ENCODE peak calls at places on chromosomes 1 and 21, in five cellular contexts. K is ovary; Z is CD4-positive, alpha-beta T cell; G is iPS DF 6.9; E is psoas muscle. U is an unnamed sample.

GRCh38 chr1:232622378-232622777 is 7.6 kb downstream of the SIPA1L2 start:
- DNase-seq in K (no peak), Z (no peak), G (no peak), E (no peak), U (no peak)

GRCh38 chr1:212749924-212750535 is 41.5 kb downstream of the NSL1 start:
- DNase-seq in K (no peak), Z (no peak), G (peak; percentile 33), E (no peak), U (no peak)

GRCh38 chr1:186985889-186986491 is 157.2 kb downstream of the PLA2G4A start:
- DNase-seq in K (no peak), Z (no peak), G (peak; percentile 45), E (no peak), U (no peak)

GRCh38 chr1:36971832-36972231 is 62.5 kb downstream of the GRIK3 start:
- DNase-seq in K (no peak), Z (no peak), G (no peak), E (no peak), U (no peak)

GRCh38 chr1:228392111-228392936 is 14.3 kb downstream of the TRIM11 start:
- DNase-seq in K (no peak), Z (no peak), G (no peak), E (peak; percentile 25), U (no peak)

GRCh38 chr21:42157606-42158310 is 61.2 kb upstream of the ABCG1 start:
- DNase-seq in K (no peak), Z (no peak), G (no peak), E (no peak), U (no peak)

GRCh38 chr21:18877932-18878331 is 474.3 kb upstream of the TMPRSS15 start:
- DNase-seq in K (no peak), Z (no peak), G (no peak), E (no peak), U (no peak)

GRCh38 chr1:184433928-184434502 is 47.2 kb downstream of the C1orf21 start:
- DNase-seq in K (no peak), Z (no peak), G (no peak), E (no peak), U (no peak)

GRCh38 chr1:111454859-111455641 is 5.8 kb downstream of the ATP5PB start:
- DNase-seq in K (no peak), Z (no peak), G (no peak), E (no peak), U (no peak)

GRCh38 chr1:65658122-65658521 is 134.6 kb upstream of the PDE4B start:
- DNase-seq in K (no peak), Z (no peak), G (no peak), E (no peak), U (no peak)

GRCh38 chr1:22817462-22817861 is 106.8 kb downstream of the EPHB2 start:
- DNase-seq in K (no peak), Z (no peak), G (no peak), E (peak; percentile 16), U (no peak)

GRCh38 chr1:24151175-24151533 is 8.2 kb upstream of the IL22RA1 start:
- DNase-seq in K (no peak), Z (no peak), G (peak; percentile 87), E (no peak), U (no peak)

GRCh38 chr1:18735369-18735997 is 104.8 kb downstream of the PAX7 start:
- DNase-seq in K (no peak), Z (no peak), G (no peak), E (no peak), U (peak; percentile 68)

GRCh38 chr1:3369437-3370076 is 84.9 kb upstream of the ARHGEF16 start:
- DNase-seq in K (peak; percentile 52), Z (no peak), G (no peak), E (no peak), U (peak; percentile 89)

GRCh38 chr1:247906504-247907047 is 11.2 kb downstream of the OR2W3 start:
- DNase-seq in K (no peak), Z (no peak), G (peak; percentile 35), E (no peak), U (no peak)

GRCh38 chr1:83796409-83796808 is 202.5 kb downstream of the TTLL7 start:
- DNase-seq in K (no peak), Z (no peak), G (no peak), E (no peak), U (no peak)

GRCh38 chr1:234234199-234234598 is 139.1 kb upstream of the COA6 start:
- DNase-seq in K (no peak), Z (no peak), G (no peak), E (no peak), U (no peak)

GRCh38 chr1:119294728-119295127 is 73.9 kb upstream of the HAO2 start:
- DNase-seq in K (no peak), Z (no peak), G (no peak), E (no peak), U (no peak)

GRCh38 chr1:53622531-53622930 is 116.4 kb downstream of the GLIS1 start:
- DNase-seq in K (no peak), Z (no peak), G (no peak), E (no peak), U (no peak)

GRCh38 chr1:201876148-201876547 is 12.6 kb upstream of the SHISA4 start:
- DNase-seq in K (no peak), Z (no peak), G (no peak), E (no peak), U (no peak)

GRCh38 chr21:15319727-15320126 is 254.9 kb upstream of the NRIP1 start:
- DNase-seq in K (no peak), Z (no peak), G (no peak), E (no peak), U (no peak)

GRCh38 chr1:192861860-192862259 is 53.0 kb downstream of the RGS2 start:
- DNase-seq in K (no peak), Z (no peak), G (no peak), E (no peak), U (no peak)

GRCh38 chr1:217747156-217747769 is 116.1 kb downstream of the SPATA17 start:
- DNase-seq in K (no peak), Z (no peak), G (no peak), E (no peak), U (no peak)

GRCh38 chr1:233777571-233777970 is 126.9 kb upstream of the SLC35F3 start:
- DNase-seq in K (no peak), Z (no peak), G (no peak), E (no peak), U (no peak)

GRCh38 chr1:214264196-214264595 is 16.8 kb upstream of the SMYD2 start:
- DNase-seq in K (no peak), Z (no peak), G (no peak), E (no peak), U (no peak)

DNA sequence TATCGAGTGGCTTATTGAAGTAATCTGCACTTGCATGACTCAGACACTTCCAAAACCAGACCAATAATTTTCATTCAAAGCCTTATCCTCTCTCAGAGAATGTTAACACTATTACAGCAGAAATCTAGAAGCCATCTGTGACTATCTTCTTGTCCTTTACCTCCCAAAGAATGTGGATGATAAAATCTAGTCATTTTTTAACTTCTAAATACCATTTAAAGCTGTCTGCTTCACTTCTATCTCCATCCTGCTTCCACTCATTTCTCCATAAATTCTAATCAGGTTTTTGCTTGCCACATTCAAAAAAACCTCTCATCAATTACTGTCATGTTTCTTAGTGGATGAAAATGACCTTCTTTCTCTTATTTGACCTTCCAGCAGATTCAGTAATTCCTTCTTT is 1999.5 kb downstream of the MRPL39 start:
- DNase-seq in K (no peak), Z (no peak), G (no peak), E (no peak), U (no peak)
- H3K9me3 ChIP-seq in K (no peaks in the 10 kb centered on the region), Z (no peaks in the 10 kb centered on the region), G (peaks cover 2% of the 10 kb centered on the region), E (no peaks in the 10 kb centered on the region), U (no peaks in the 10 kb centered on the region)

DNA sequence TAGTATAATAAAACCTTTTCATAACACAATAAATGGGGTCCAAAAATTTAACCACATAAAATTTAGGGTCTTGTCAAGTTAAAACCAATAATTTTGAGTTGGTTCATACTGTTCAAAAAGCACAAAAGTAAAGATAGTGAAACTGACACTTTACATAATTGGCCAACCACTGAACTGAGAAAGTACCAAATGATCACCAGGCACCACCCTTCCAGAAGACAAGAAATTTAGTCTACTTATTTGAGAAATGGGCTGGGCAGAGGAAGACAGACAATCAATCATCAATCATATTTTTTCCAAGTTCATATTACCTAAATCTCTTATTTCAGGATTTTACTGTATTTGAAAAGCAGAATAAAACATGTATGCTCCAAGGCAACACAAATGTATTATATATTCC is 6.5 kb upstream of the GOLPH3L start:
- DNase-seq in K (no peak), Z (no peak), G (no peak), E (no peak), U (no peak)
- H3K9me3 ChIP-seq in K (no peaks in the 10 kb centered on the region), Z (no peaks in the 10 kb centered on the region), G (no peaks in the 10 kb centered on the region), E (no peaks in the 10 kb centered on the region), U (no peaks in the 10 kb centered on the region)

GRCh38 chr1:243230914-243231313 is 24.2 kb downstream of the CEP170 start:
- DNase-seq in K (no peak), Z (no peak), G (no peak), E (no peak), U (no peak)
- H3K9me3 ChIP-seq in K (no peaks in the 10 kb centered on the region), Z (peaks cover 28% of the 10 kb centered on the region), G (no peaks in the 10 kb centered on the region), E (peaks cover 26% of the 10 kb centered on the region), U (peaks cover 6% of the 10 kb centered on the region)

DNA sequence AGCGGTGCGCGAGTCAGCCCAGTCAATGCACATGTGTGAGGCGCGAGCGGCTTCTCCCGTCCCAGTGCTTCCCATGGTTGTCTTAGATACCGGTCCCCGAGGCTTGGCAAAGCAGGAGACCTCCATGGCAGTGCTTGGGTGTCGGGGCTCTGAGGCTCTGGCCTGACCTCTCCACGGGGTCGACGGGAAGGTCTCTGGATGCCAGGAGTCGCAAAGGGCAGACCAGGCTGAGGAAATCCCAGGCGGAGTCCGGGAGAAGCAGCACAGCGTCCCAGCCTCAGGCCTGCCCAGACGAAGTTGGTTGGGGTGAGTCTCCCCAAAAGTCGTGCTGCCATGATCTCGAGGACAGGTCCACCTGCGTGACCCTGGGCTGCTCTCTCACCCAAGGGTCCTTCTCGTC is 3881.6 kb downstream of the SRGAP2C start:
- DNase-seq in K (no peak), Z (no peak), G (no peak), E (peak; percentile 39), U (peak; percentile 55)
- H3K9me3 ChIP-seq in K (no peaks in the 10 kb centered on the region), Z (peaks cover 7% of the 10 kb centered on the region), G (peaks cover 3% of the 10 kb centered on the region), E (peaks cover 4% of the 10 kb centered on the region), U (peaks cover 3% of the 10 kb centered on the region)

GRCh38 chr21:44653123-44653522 is 1.3 kb downstream of the KRTAP12-4 start:
- DNase-seq in K (no peak), Z (no peak), G (no peak), E (no peak), U (peak; percentile 9)

GRCh38 chr21:44650973-44651675 is 3.3 kb downstream of the KRTAP12-4 start:
- DNase-seq in K (no peak), Z (no peak), G (no peak), E (no peak), U (peak; percentile 37)

GRCh38 chr21:44654576-44654950 is at the start of gene KRTAP12-4:
- DNase-seq in K (no peak), Z (no peak), G (no peak), E (no peak), U (no peak)

GRCh38 chr21:44656868-44657267 is 864 bp upstream of the KRTAP12-3 start:
- DNase-seq in K (no peak), Z (no peak), G (no peak), E (no peak), U (no peak)

GRCh38 chr21:44653656-44654575 is 543 bp downstream of the KRTAP12-4 start:
- DNase-seq in K (no peak), Z (peak; percentile 66), G (no peak), E (no peak), U (no peak)
- H3K9me3 ChIP-seq in K (no peaks in the 10 kb centered on the region), Z (peaks cover 14% of the 10 kb centered on the region), G (no peaks in the 10 kb centered on the region), E (no peaks in the 10 kb centered on the region), U (peaks cover under 1% of the 10 kb centered on the region)

GRCh38 chr1:100459815-100460114 is 78.2 kb upstream of the GPR88 start:
- DNase-seq in K (no peak), Z (no peak), G (no peak), E (no peak), U (no peak)
- H3K9me3 ChIP-seq in K (no peaks in the 10 kb centered on the region), Z (no peaks in the 10 kb centered on the region), G (no peaks in the 10 kb centered on the region), E (no peaks in the 10 kb centered on the region), U (no peaks in the 10 kb centered on the region)

GRCh38 chr1:115170972-115171392 is 81.7 kb upstream of the TSPAN2 start:
- DNase-seq in K (no peak), Z (no peak), G (no peak), E (no peak), U (no peak)
- H3K9me3 ChIP-seq in K (no peaks in the 10 kb centered on the region), Z (no peaks in the 10 kb centered on the region), G (no peaks in the 10 kb centered on the region), E (peaks cover 3% of the 10 kb centered on the region), U (peaks cover 4% of the 10 kb centered on the region)

U was measured in aorta.